ENCODE peak calls at places on chromosome 21, in six cellular contexts. X is suprapubic skin, Q is tibial nerve, W is A549, E is ovary, P is sigmoid colon. F is an unnamed sample.

GRCh38 chr21:17730782-17731181 is 88.4 kb downstream of the C21orf91 start:
- DNase-seq in E (no peak), X (no peak), Q (no peak), W (no peak), P (no peak), F (no peak)

GRCh38 chr21:45087022-45087823 is 12.8 kb downstream of the ADARB1 start:
- DNase-seq in Q (no peak), X (no peak), P (no peak), W (no peak), E (no peak), F (no peak)

GRCh38 chr21:20741445-20741844 is 256.8 kb upstream of the NCAM2 start:
- DNase-seq in W (no peak), E (no peak), X (no peak), Q (no peak), P (no peak), F (no peak)

GRCh38 chr21:16751705-16752104 is 761.1 kb upstream of the CXADR start:
- DNase-seq in Q (no peak), W (no peak), X (no peak), P (no peak), E (no peak), F (no peak)

GRCh38 chr21:42655797-42656770 is 2.7 kb downstream of the PDE9A start:
- DNase-seq in W (no peak), Q (no peak), E (no peak), P (peak; percentile 86), X (no peak), F (no peak)

GRCh38 chr21:27571706-27572105 is 604.8 kb upstream of the ADAMTS5 start:
- DNase-seq in E (no peak), W (no peak), P (no peak), Q (no peak), X (no peak), F (no peak)

GRCh38 chr21:37006521-37007291 is at the start of gene RIPPLY3:
- DNase-seq in P (no peak), X (no peak), Q (no peak), E (no peak), W (no peak), F (no peak)

GRCh38 chr21:39030127-39030884 is 152.9 kb downstream of the PSMG1 start:
- DNase-seq in E (no peak), X (no peak), W (no peak), P (peak; percentile 43), Q (no peak), F (no peak)

GRCh38 chr21:35037384-35038105 is 11.6 kb downstream of the RUNX1 start:
- DNase-seq in E (no peak), X (no peak), W (no peak), Q (no peak), P (no peak), F (no peak)

DNA sequence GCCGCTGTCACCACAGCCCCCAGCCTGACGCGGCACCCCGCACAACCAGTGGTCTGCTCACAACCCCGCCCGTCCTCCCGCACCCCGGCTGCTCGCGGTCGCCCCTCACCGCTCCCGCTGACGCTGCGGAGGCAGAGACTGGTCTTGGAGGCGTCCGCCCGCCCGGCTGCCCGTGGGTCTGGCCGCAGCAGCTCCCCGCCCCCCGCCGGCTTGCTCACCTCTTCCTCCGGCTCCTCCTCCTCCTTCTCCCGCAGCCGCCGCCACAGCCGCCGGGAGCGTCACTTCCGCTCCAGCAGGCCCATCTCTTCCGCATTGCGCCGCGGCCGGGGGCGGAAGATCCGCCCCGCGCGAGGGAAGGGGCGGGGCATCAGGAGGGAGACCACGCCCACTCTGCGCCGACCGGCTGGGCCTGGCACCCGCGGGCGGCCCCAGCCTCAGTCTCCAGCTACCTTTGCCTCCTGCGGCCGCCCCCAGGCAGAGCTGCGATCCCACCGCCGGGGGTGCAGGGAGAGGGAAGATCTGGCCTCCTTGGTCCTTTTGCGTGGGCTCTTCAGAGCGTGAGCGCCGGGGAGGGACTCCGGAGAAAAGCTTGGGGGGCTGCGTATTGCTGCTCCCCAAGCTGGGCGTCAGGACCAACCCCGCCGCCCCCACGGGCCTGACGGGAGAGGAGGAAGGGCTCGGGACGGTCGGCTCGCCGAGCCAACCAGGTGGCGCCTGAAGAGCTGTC is at the start of gene SYNJ1:
- DNase-seq in X (peak; percentile 96), E (peak; percentile 94), W (peak; percentile 65), Q (peak; percentile 85), P (peak; percentile 98), F (peak; percentile 98)
- TF ChIP-seq EP300 in X (no peak), E (no peak), W (no peak), Q (peak; percentile 69), P (no peak), F (no peak)

GRCh38 chr21:25984538-25984937 is 186.0 kb downstream of the APP start:
- DNase-seq in W (no peak), Q (no peak), E (no peak), X (no peak), P (no peak), F (no peak)

GRCh38 chr21:25985990-25986389 is 184.6 kb downstream of the APP start:
- DNase-seq in E (no peak), P (no peak), Q (no peak), W (no peak), X (no peak), F (no peak)

GRCh38 chr21:25983745-25984144 is 186.8 kb downstream of the APP start:
- DNase-seq in W (no peak), P (no peak), E (no peak), X (no peak), Q (no peak), F (no peak)

GRCh38 chr21:25986928-25987327 is 183.6 kb downstream of the APP start:
- DNase-seq in W (no peak), E (no peak), X (no peak), Q (no peak), P (no peak), F (no peak)

DNA sequence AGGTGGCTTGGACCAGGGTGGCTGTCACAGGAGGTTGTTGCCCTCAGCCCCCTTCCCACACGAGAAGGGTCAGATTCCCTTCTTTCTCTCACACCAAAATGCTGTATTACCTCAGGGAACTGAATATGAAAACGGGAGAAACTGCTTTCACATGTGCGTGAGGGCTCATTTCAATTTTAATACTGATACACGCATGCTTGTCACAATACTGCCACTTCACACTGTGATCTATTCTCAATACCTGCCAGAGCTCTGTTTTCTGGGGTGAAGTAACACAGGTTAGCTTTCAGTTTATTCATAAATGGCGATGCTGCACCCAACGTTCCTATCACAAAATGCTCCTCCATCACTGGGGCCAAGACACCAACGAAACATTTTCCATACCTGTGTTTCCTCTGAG is 181.8 kb downstream of the APP start:
- DNase-seq in X (no peak), E (no peak), Q (no peak), P (no peak), W (no peak), F (no peak)
- TF ChIP-seq EP300 in X (no peak), E (no peak), Q (no peak), P (no peak), W (no peak), F (no peak)

GRCh38 chr21:46091118-46091517 is 6.8 kb upstream of the COL6A2 start:
- DNase-seq in E (no peak), X (no peak), W (no peak), P (peak; percentile 61), Q (no peak), F (no peak)

GRCh38 chr21:46091631-46092025 is 6.3 kb upstream of the COL6A2 start:
- DNase-seq in Q (no peak), X (no peak), P (peak; percentile 63), W (no peak), E (peak; percentile 16), F (no peak)

GRCh38 chr21:46084709-46085108 is 13.2 kb upstream of the COL6A2 start:
- DNase-seq in Q (no peak), P (peak; percentile 59), X (peak; percentile 79), E (no peak), W (no peak), F (peak; percentile 57)

GRCh38 chr21:46089285-46089684 is 8.6 kb upstream of the COL6A2 start:
- DNase-seq in P (peak; percentile 51), E (no peak), W (no peak), Q (no peak), X (no peak), F (peak; percentile 84)

GRCh38 chr21:46088189-46088588 is 9.7 kb upstream of the COL6A2 start:
- DNase-seq in W (no peak), P (no peak), X (no peak), Q (no peak), E (no peak), F (no peak)
- TF ChIP-seq EP300 in W (no peak), P (no peak), X (no peak), Q (no peak), E (no peak), F (no peak)

DNA sequence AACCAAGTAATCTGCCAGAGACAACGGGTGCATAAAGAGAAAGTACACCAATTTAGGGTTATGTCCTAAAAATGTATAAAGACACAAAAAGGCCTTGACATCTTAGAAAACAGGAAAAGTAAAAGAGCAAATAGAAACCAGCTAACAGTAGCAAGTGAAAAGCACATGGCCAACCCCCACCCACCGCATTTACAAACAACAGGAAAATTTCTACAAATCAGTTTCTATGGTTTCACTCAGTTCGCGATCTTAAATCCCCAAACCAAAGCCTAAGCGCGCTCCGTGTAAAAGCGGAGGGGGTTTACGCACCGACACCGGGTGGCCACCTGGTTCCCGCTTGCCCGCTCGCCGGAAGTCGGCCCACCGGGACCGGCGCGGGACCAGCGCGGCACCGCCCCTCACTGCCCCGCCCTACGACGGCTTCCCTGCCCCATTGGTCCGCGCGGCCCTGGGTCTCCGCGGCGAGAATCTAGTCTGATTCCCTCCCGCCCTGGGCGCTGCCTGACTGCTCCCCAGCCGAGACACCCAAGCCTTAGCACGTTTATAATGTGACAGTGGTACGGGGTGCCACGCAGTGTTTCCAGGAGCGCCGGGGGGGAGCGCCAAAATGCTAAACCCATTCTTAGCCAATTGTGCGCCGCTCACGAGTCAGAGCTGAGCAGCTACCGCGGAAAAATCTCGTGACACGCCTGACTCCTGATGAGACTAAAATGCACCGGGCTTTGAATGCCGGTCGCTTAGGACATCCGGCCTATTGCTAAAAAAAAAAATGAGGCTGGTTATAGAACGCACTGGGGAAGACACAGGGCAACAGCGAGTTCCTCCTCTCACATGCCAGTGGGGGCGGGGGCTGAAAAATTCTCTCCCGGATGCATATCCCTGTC is at the start of gene GART:
- DNase-seq in W (peak; percentile 33), P (peak; percentile 89), Q (peak; percentile 74), E (peak; percentile 83), X (peak; percentile 91), F (peak; percentile 92)
- TF ChIP-seq EP300 in W (no peak), P (no peak), Q (peak; percentile 55), E (no peak), X (no peak), F (no peak)

GRCh38 chr21:28754127-28754611 is 238.5 kb downstream of the LTN1 start:
- DNase-seq in X (no peak), W (no peak), Q (no peak), E (peak; percentile 27), P (peak; percentile 82), F (no peak)
- TF ChIP-seq EP300 in X (peak; percentile 52), W (no peak), Q (no peak), E (no peak), P (peak; percentile 97), F (peak; percentile 75)

GRCh38 chr21:40516336-40516735 is 330.6 kb downstream of the DSCAM start:
- DNase-seq in P (no peak), X (peak; percentile 60), E (no peak), Q (no peak), W (no peak), F (no peak)
- TF ChIP-seq EP300 in P (no peak), X (no peak), E (no peak), Q (no peak), W (no peak), F (no peak)

GRCh38 chr21:41366522-41367151 is 4.8 kb downstream of the MX2 start:
- DNase-seq in X (no peak), P (peak; percentile 71), E (no peak), Q (no peak), W (peak; percentile 65), F (no peak)
- TF ChIP-seq EP300 in X (no peak), P (no peak), E (no peak), Q (no peak), W (no peak), F (no peak)

F was measured in esophagus muscularis mucosa.